ENCODE peak calls at places on chromosomes 12 and 14, in four cellular contexts. N is esophagus muscularis mucosa, P is ovary, S is Peyer's patch. L is an unnamed sample.

GRCh38 chr12:57793920-57794319 is 11.3 kb downstream of the TSFM start:
- DNase-seq in N (no peak), P (no peak), S (no peak), L (no peak)

GRCh38 chr12:57936513-57936883 is 4.9 kb upstream of the ATP23 start:
- DNase-seq in N (no peak), P (no peak), S (no peak), L (peak)

GRCh38 chr14:89720076-89720687 is 234.3 kb downstream of the EFCAB11 start:
- DNase-seq in N (no peak), P (no peak), S (no peak), L (peak)

GRCh38 chr12:105369014-105369413 is 38.5 kb downstream of the C12orf75 start:
- DNase-seq in N (no peak), P (no peak), S (no peak), L (peak)

GRCh38 chr12:51847830-51848727 is at the start of gene FIGNL2:
- DNase-seq in N (no peak), P (no peak), S (no peak), L (no peak)

GRCh38 chr14:59314019-59314608 is 125.6 kb downstream of the DAAM1 start:
- DNase-seq in N (no peak), P (no peak), S (no peak), L (no peak)

GRCh38 chr14:90842726-90843125 is 26.5 kb upstream of the TTC7B start:
- DNase-seq in N (no peak), P (no peak), S (no peak), L (peak)

GRCh38 chr14:34436118-34436905 is 25.7 kb downstream of the SPTSSA start:
- DNase-seq in N (no peak), P (no peak), S (peak), L (peak)

GRCh38 chr14:75711796-75712211 is 50.8 kb downstream of the TTLL5 start:
- DNase-seq in N (no peak), P (peak), S (no peak), L (no peak)

GRCh38 chr14:23056257-23056955 is 914 bp downstream of the CDH24 start:
- DNase-seq in N (no peak), P (no peak), S (peak), L (peak)

GRCh38 chr14:67610491-67610890 is 9.2 kb upstream of the ARG2 start:
- DNase-seq in N (no peak), P (no peak), S (no peak), L (no peak)

GRCh38 chr12:109740694-109741245 is 27.1 kb downstream of the FAM222A start:
- DNase-seq in N (no peak), P (no peak), S (peak), L (no peak)

GRCh38 chr12:1126089-1126488 is 135.1 kb downstream of the ERC1 start:
- DNase-seq in N (no peak), P (no peak), S (no peak), L (no peak)

GRCh38 chr12:64187794-64188193 is 34.3 kb downstream of the KICS2 start:
- DNase-seq in N (no peak), P (no peak), S (no peak), L (no peak)

GRCh38 chr12:51070004-51070403 is 13.4 kb downstream of the CSRNP2 start:
- DNase-seq in N (no peak), P (no peak), S (no peak), L (peak)

GRCh38 chr14:52048641-52049204 is 20.1 kb downstream of the NID2 start:
- DNase-seq in N (peak), P (no peak), S (no peak), L (no peak)

GRCh38 chr14:100873083-100873482 is 30.4 kb downstream of the RTL1 start:
- DNase-seq in N (no peak), P (no peak), S (no peak), L (no peak)

GRCh38 chr12:109571773-109572505 is 1.4 kb downstream of the MMAB start:
- DNase-seq in N (no peak), P (no peak), S (no peak), L (no peak)

GRCh38 chr14:81681466-81681865 is 147.8 kb upstream of the SEL1L start:
- DNase-seq in N (no peak), P (no peak), S (no peak), L (no peak)

GRCh38 chr12:117486840-117487659 is 125.6 kb upstream of the NOS1 start:
- DNase-seq in N (no peak), P (no peak), S (no peak), L (no peak)

GRCh38 chr12:82176761-82177490 is 181.3 kb downstream of the CCDC59 start:
- DNase-seq in N (no peak), P (no peak), S (no peak), L (no peak)

GRCh38 chr12:26198742-26199141 is 3.4 kb downstream of the SSPN start:
- DNase-seq in N (no peak), P (peak), S (no peak), L (no peak)

GRCh38 chr12:118611295-118611694 is 234.9 kb downstream of the SUDS3 start:
- DNase-seq in N (no peak), P (no peak), S (no peak), L (no peak)

GRCh38 chr12:67853204-67853603 is 136.0 kb upstream of the IFNG-AS1 start:
- DNase-seq in N (no peak), P (no peak), S (no peak), L (no peak)

GRCh38 chr12:27583981-27584380 is 60.0 kb downstream of the PPFIBP1 start:
- DNase-seq in N (no peak), P (no peak), S (no peak), L (no peak)
- TF ChIP-seq POLR2A in N (no peak), P (no peak), S (no peak), L (no peak)

DNA sequence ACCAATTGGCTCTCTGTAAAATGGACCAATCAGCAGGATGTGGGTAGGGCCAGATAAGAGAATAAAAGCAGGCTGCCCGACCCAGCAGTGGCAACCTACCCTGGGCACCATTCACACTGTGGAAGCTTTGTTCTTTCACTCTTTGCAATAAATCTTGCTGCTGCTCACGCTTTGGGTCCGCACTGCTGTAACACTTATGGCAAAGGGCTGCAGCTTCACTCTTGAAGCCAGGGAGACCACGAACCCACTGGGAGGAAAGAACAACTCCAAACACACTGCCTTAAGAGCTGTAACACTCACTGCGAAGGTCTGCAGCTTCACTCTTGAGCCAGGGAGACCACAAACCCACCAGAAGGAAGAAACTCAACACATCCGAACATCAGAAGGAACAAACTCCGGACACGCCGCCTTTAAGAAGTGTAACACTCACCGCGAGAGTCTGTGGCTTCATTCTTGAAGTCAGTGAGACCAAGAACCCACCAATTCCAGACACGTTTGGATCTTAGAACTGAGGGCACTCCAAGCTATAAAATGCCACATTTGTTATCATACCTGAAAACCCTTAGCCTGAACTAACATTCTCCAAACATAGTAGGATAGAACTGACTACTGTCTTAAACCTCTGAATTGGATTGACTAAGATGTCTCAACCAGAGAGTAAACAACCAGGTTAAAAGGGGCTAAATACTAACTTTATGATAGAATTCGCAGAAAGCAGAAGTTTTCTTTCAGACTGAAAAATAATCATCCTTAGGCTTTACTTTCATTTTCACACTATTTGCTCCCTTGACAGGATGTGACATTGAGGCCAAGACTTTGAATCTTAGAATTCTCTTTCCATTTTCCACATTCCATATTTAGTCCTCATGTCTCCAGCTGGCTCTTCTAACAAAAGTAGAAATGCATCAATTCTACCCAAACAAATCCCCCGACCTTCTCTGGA is 33.6 kb downstream of the CDKL1 start:
- DNase-seq in N (no peak), P (no peak), S (no peak), L (no peak)
- TF ChIP-seq POLR2A in N (no peak), P (no peak), S (peak), L (no peak)

GRCh38 chr14:68977741-68978549 is 1.2 kb downstream of the ACTN1 start:
- DNase-seq in N (peak), P (peak), S (peak), L (peak)

GRCh38 chr14:68974759-68975347 is 4.2 kb downstream of the ACTN1 start:
- DNase-seq in N (no peak), P (no peak), S (no peak), L (no peak)

GRCh38 chr14:68977137-68977740 is 1.9 kb downstream of the ACTN1 start:
- DNase-seq in N (no peak), P (no peak), S (no peak), L (no peak)

GRCh38 chr14:68975667-68976066 is 3.4 kb downstream of the ACTN1 start:
- DNase-seq in N (no peak), P (no peak), S (no peak), L (no peak)

DNA sequence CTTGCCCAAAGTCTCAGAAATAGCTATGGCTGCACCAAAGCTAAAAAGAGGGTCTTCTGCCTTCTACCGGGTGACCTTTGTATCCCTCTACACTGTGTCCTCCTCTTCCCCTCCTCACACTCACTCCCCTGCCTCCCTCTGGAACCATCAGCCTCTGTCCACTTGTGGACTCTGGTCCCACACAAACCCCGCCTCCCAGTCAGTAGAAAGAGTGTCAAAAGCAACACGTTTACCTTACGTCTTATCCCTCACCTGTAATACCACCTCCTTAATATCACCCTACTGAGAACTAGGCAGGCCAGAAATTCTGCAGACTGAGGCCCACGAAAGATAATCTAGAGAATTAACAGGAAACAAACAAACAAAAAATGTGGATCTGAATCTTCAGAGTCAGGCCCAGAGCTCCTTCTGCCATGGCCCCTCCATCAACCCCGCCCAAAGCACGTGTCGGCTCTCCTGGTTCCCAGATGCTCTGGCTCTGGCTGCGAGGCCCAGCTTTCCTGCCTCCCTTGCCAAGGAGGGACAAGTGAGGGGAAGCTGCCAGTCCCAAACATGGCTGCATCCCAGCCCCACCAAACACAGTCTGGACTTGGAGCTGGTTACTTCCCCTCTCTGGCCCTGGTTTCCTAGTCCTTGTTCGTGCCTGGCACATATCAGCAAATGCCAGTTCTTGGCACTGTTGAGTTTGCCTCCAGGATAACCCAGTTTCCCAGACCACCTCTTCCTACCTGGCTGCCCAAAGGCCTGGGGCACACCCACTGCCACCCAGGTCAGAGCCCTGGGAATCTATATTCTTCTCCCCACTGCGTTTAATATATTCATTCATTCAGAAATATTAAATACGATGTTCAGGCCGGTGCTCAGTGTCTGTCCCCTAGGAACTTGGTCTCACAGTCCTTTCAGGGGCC is 2.7 kb downstream of the ACTN1 start:
- DNase-seq in N (no peak), P (peak), S (no peak), L (peak)
- TF ChIP-seq POLR2A in N (no peak), P (no peak), S (no peak), L (no peak)

DNA sequence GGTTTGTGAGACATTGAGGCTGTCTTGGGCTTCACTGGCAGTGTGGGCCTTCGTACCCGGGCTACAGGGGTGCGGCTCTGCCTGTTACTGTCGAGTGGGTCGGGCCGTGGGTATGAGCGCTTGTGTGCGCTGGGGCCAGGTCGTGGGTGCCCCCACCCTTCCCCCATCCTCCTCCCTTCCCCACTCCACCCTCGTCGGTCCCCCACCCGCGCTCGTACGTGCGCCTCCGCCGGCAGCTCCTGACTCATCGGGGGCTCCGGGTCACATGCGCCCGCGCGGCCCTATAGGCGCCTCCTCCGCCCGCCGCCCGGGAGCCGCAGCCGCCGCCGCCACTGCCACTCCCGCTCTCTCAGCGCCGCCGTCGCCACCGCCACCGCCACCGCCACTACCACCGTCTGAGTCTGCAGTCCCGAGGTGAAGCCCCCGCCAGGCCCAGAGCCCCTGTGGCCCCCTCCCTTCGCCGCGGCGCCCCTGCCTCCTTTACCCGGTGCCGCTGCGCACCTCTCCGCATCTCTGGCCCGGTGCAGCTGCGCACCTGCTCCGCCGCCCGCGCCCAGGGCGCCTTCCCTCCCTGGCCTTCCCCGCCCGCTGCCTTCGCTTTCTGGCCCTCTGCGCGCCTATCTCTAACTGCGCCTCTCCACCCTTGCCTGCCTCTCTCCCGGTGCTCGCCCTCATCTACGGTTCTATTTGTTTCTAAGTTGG is at the start of gene ENO2:
- DNase-seq in N (no peak), P (peak), S (peak), L (peak)
- TF ChIP-seq POLR2A in N (no peak), P (peak), S (no peak), L (no peak)

GRCh38 chr14:30298266-30298795 is 260.6 kb upstream of the G2E3 start:
- DNase-seq in N (no peak), P (no peak), S (no peak), L (no peak)
- TF ChIP-seq POLR2A in N (no peak), P (no peak), S (no peak), L (no peak)

DNA sequence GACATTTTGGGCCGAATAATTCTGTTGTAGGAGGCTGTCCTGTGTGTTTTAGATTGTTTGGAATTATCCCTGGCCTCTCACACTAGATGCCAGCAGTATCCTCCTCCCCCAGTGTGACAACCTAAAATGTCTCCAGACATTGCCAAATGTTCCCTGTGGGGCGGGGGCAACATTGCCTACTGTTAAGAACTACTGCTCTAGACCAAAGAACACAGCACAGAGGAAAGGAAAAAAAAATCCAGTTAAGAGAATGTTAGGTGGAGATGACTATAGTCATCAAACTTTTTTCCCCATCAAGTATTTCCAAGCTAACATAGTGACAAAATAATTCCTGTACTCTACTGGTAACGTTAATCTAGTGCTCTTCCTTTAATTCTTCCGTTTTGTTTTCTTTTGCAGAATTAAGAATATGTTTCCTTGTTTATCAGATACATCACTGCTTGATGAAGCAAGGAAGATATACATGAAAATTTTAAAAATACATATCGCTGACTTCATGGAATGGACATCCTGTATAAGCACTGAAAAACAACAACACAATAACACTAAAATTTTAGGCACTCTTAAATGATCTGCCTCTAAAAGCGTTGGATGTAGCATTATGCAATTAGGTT is 3.6 kb downstream of the CDKN1B start:
- DNase-seq in N (peak), P (no peak), S (no peak), L (peak)
- TF ChIP-seq POLR2A in N (no peak), P (no peak), S (peak), L (no peak)

DNA sequence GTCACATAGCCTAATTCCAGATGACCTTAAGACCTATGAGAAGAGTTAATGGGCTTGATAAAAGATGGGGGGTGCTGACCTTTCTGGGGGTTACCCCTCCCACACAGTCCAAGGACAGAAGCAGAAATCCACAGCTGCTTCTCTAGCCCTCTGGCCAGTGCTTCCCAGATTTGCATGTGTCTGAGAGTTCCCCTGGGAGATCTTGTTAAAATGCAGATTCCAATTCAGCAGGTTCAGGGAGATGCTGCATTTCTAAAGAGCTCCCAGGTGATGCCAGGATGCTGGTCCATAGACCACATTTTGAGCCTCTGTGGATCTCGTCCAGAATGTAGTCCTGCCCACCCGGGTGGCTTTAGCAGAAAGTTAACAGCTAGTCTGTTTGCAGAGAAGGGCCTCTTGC is 82.1 kb downstream of the WSCD2 start:
- DNase-seq in N (no peak), P (no peak), S (no peak), L (no peak)
- TF ChIP-seq POLR2A in N (no peak), P (no peak), S (no peak), L (no peak)

GRCh38 chr12:116264525-116265070 is 12.9 kb downstream of the MED13L start:
- DNase-seq in N (no peak), P (no peak), S (no peak), L (no peak)
- TF ChIP-seq POLR2A in N (no peak), P (no peak), S (no peak), L (no peak)

GRCh38 chr14:105343194-105343593 is 28.6 kb downstream of the PACS2 start:
- DNase-seq in N (no peak), P (no peak), S (no peak), L (no peak)
- TF ChIP-seq POLR2A in N (no peak), P (no peak), S (no peak), L (no peak)